ENCODE peak calls at places on chromosomes 4 and X, in eight cellular contexts. K, V, R, M, Y, C, E and H are unnamed samples. For H3K9me3, the result is how much of the 10 kb centered on the place peaks cover.

GRCh38 chrX:13763489-13763888 is 28.9 kb downstream of the OFD1 start:
- DNase-seq in K (peak), V (no peak), R (peak), M (no peak), Y (no peak), C (no peak), E (peak), H (no peak)

GRCh38 chr4:119833611-119834010 is 205.0 kb upstream of the PDE5A start:
- DNase-seq in K (no peak), V (no peak), R (no peak), M (no peak), Y (no peak), C (no peak), E (no peak), H (no peak)

GRCh38 chr4:2714071-2714770 is 41.9 kb downstream of the TNIP2 start:
- DNase-seq in K (peak), V (no peak), R (no peak), M (no peak), Y (no peak), C (no peak), E (peak), H (no peak)

GRCh38 chrX:40513012-40513411 is 67.8 kb upstream of the ATP6AP2 start:
- DNase-seq in K (no peak), V (no peak), R (no peak), M (no peak), Y (no peak), C (no peak), E (no peak), H (no peak)

GRCh38 chrX:110163488-110163887 is 154.4 kb downstream of the AMMECR1 start:
- DNase-seq in K (no peak), V (no peak), R (no peak), M (peak), Y (no peak), C (no peak), E (no peak), H (no peak)

GRCh38 chr4:182205293-182205692 is 37.9 kb upstream of the TENM3 start:
- DNase-seq in K (no peak), V (no peak), R (no peak), M (no peak), Y (no peak), C (no peak), E (no peak), H (no peak)

GRCh38 chr4:87235020-87235671 is 14.7 kb upstream of the KLHL8 start:
- DNase-seq in K (no peak), V (no peak), R (no peak), M (no peak), Y (no peak), C (no peak), E (no peak), H (no peak)

GRCh38 chr4:779555-779954 is 46.4 kb downstream of the CPLX1 start:
- DNase-seq in K (no peak), V (no peak), R (no peak), M (no peak), Y (no peak), C (no peak), E (no peak), H (no peak)

GRCh38 chrX:122055450-122055849 is 1008.0 kb downstream of the GLUD2 start:
- DNase-seq in K (no peak), V (no peak), R (no peak), M (no peak), Y (no peak), C (no peak), E (no peak), H (no peak)

GRCh38 chr4:25776795-25777194 is 86.0 kb downstream of the SEL1L3 start:
- DNase-seq in K (no peak), V (no peak), R (no peak), M (no peak), Y (no peak), C (no peak), E (no peak), H (no peak)

GRCh38 chrX:81377329-81377728 is 175.4 kb downstream of the SH3BGRL start:
- DNase-seq in K (no peak), V (no peak), R (no peak), M (no peak), Y (no peak), C (no peak), E (no peak), H (peak)

GRCh38 chr4:53463340-53463739 is 85.9 kb downstream of the FIP1L1 start:
- DNase-seq in K (no peak), V (no peak), R (no peak), M (no peak), Y (no peak), C (no peak), E (no peak), H (no peak)

GRCh38 chr4:152328595-152328994 is 207.3 kb downstream of the FBXW7 start:
- DNase-seq in K (no peak), V (no peak), R (peak), M (no peak), Y (no peak), C (no peak), E (no peak), H (no peak)

GRCh38 chr4:23887989-23888388 is 1.9 kb downstream of the PPARGC1A start:
- DNase-seq in K (no peak), V (no peak), R (no peak), M (peak), Y (no peak), C (no peak), E (no peak), H (no peak)

GRCh38 chr4:9685692-9686091 is 95.7 kb upstream of the DRD5 start:
- DNase-seq in K (no peak), V (no peak), R (no peak), M (no peak), Y (no peak), C (no peak), E (no peak), H (no peak)

GRCh38 chr4:38621004-38621684 is 42.9 kb upstream of the KLF3 start:
- DNase-seq in K (no peak), V (no peak), R (no peak), M (no peak), Y (no peak), C (no peak), E (no peak), H (peak)
- H3K27ac ChIP-seq in K (no peak), V (no peak), R (no peak), M (no peak), Y (no peak), C (peak), E (no peak), H (no peak)

GRCh38 chr4:19437008-19437407 is 814.7 kb upstream of the SLIT2 start:
- DNase-seq in K (no peak), V (no peak), R (no peak), M (no peak), Y (no peak), C (no peak), E (no peak), H (no peak)

DNA sequence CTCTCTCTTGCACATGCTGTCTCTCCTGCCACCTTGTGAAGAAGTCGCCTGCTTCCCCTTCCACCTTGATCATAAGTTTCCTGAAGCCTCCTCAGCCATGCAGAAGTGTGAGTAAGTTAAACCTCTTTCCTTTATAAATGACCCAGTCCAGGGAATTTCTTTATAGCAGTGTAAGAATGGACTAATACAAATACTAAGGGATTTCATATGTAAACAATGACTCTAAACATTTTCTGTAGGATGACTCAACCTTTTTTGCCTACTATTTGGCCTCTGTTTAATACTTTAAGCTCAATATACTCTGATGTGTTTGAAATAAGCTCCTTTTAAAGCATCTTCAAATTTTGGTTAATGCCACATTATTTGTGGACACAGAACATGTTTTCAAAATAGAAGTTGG is 813.5 kb upstream of the SLIT2 start:
- DNase-seq in K (no peak), V (no peak), R (no peak), M (no peak), Y (no peak), C (no peak), E (no peak), H (no peak)
- H3K9me3 ChIP-seq in K (under half), V (under half), R (under half), M (under half), Y (under half), C (under half), E (under half), H (under half)

GRCh38 chr4:188444500-188444899 is 305.3 kb downstream of the TRIML1 start:
- DNase-seq in K (no peak), V (no peak), R (no peak), M (no peak), Y (no peak), C (no peak), E (no peak), H (peak)
- H3K27ac ChIP-seq in K (no peak), V (no peak), R (no peak), M (no peak), Y (no peak), C (no peak), E (no peak), H (peak)

GRCh38 chr4:29304595-29304994 is 1415.6 kb upstream of the PCDH7 start:
- DNase-seq in K (no peak), V (no peak), R (no peak), M (no peak), Y (no peak), C (no peak), E (no peak), H (no peak)
- H3K9me3 ChIP-seq in K (under half), V (under half), R (under half), M (under half), Y (under half), C (under half), E (under half), H (under half)

GRCh38 chr4:183763990-183764754 is 105.1 kb downstream of the TRAPPC11 start:
- DNase-seq in K (peak), V (no peak), R (no peak), M (no peak), Y (no peak), C (no peak), E (peak), H (no peak)

GRCh38 chr4:183765121-183765990 is 106.3 kb downstream of the TRAPPC11 start:
- DNase-seq in K (peak), V (no peak), R (no peak), M (no peak), Y (no peak), C (no peak), E (peak), H (no peak)

GRCh38 chr4:183760326-183760725 is 101.2 kb downstream of the TRAPPC11 start:
- DNase-seq in K (no peak), V (no peak), R (no peak), M (no peak), Y (no peak), C (no peak), E (no peak), H (no peak)

GRCh38 chr4:183770900-183771299 is 111.8 kb downstream of the TRAPPC11 start:
- DNase-seq in K (no peak), V (no peak), R (no peak), M (no peak), Y (no peak), C (no peak), E (no peak), H (no peak)

GRCh38 chr4:183766140-183766539 is 107.0 kb downstream of the TRAPPC11 start:
- DNase-seq in K (no peak), V (no peak), R (no peak), M (no peak), Y (no peak), C (no peak), E (no peak), H (no peak)
- H3K27ac ChIP-seq in K (peak), V (no peak), R (peak), M (no peak), Y (no peak), C (peak), E (peak), H (no peak)

GRCh38 chr4:84070293-84070692 is 428.8 kb downstream of the NKX6-1 start:
- DNase-seq in K (no peak), V (no peak), R (no peak), M (no peak), Y (no peak), C (no peak), E (no peak), H (peak)
- H3K9me3 ChIP-seq in K (under half), V (under half), R (under half), M (under half), Y (under half), C (under half), E (under half), H (under half)

GRCh38 chr4:107379054-107379869 is 340.8 kb downstream of the PAPSS1 start:
- DNase-seq in K (no peak), V (no peak), R (no peak), M (no peak), Y (no peak), C (no peak), E (no peak), H (peak)
- H3K27ac ChIP-seq in K (no peak), V (no peak), R (no peak), M (no peak), Y (no peak), C (no peak), E (no peak), H (peak)

GRCh38 chr4:41748074-41748787 is at the start of gene PHOX2B:
- DNase-seq in K (no peak), V (peak), R (no peak), M (peak), Y (no peak), C (no peak), E (no peak), H (no peak)
- H3K9me3 ChIP-seq in K (under half), V (under half), R (under half), M (under half), Y (under half), C (under half), E (under half), H (under half)

DNA sequence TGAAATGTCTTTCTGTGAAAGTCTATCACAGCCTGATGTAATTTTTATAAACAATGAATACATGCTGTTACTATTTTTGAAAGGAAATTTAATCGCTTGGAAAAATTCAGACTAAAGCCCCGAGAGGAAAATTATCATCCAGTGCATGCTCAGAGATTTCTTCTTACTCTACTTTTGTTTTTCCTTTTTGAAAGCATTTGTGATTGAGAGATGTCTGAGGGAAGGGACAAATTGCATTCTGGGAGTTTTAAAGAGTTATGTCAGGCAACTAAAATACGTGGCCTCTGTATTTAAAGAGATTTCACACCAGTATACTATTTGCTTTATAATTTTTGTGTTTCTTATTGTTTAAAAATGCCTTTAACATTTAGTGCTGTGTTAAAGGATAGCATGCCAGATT is 1.4 kb upstream of the ZFX start:
- DNase-seq in K (no peak), V (no peak), R (no peak), M (no peak), Y (no peak), C (no peak), E (no peak), H (no peak)
- H3K27ac ChIP-seq in K (peak), V (no peak), R (peak), M (peak), Y (peak), C (peak), E (peak), H (peak)

GRCh38 chrX:22974616-22975015 is 25.1 kb upstream of the DDX53 start:
- DNase-seq in K (no peak), V (no peak), R (no peak), M (no peak), Y (no peak), C (no peak), E (no peak), H (no peak)

GRCh38 chrX:22969416-22969815 is 30.3 kb upstream of the DDX53 start:
- DNase-seq in K (no peak), V (no peak), R (no peak), M (no peak), Y (no peak), C (no peak), E (no peak), H (no peak)

GRCh38 chrX:22968494-22968893 is 31.3 kb upstream of the DDX53 start:
- DNase-seq in K (no peak), V (no peak), R (no peak), M (no peak), Y (no peak), C (no peak), E (no peak), H (no peak)

GRCh38 chrX:22975786-22976185 is 24.0 kb upstream of the DDX53 start:
- DNase-seq in K (no peak), V (no peak), R (no peak), M (no peak), Y (no peak), C (no peak), E (no peak), H (no peak)

GRCh38 chrX:22970861-22971260 is 28.9 kb upstream of the DDX53 start:
- DNase-seq in K (no peak), V (no peak), R (no peak), M (no peak), Y (no peak), C (no peak), E (no peak), H (no peak)
- H3K9me3 ChIP-seq in K (under half), V (under half), R (under half), M (under half), Y (under half), C (under half), E (under half), H (under half)